ENCODE peak calls at places on chromosome 15, in seven cellular contexts. D is HEK293T, E is posterior cingulate gyrus, S is activated B cell treated with CpG ODN at 0.5 μM for 24 hours, T is T-cell, P is islet precursor cell, L is M059J. K is an unnamed sample.

GRCh38 chr15:100761253-100761935 is 118.2 kb upstream of the ALDH1A3 start:
- DNase-seq in D (no peak), L (no peak), S (no peak), T (no peak), P (no peak), E (no peak), K (peak)

GRCh38 chr15:89936793-89937265 is 24.1 kb upstream of the ARPIN start:
- DNase-seq in P (no peak), T (no peak), S (no peak), E (no peak), D (no peak), L (no peak), K (no peak)

GRCh38 chr15:27623560-27624305 is 475.4 kb downstream of the OCA2 start:
- DNase-seq in P (no peak), T (no peak), E (no peak), L (no peak), D (no peak), S (no peak), K (no peak)

GRCh38 chr15:49721091-49721490 is 100.2 kb downstream of the DTWD1 start:
- DNase-seq in D (no peak), L (no peak), S (no peak), P (no peak), E (no peak), T (no peak), K (no peak)

GRCh38 chr15:65206750-65207149 is 4.5 kb downstream of the CILP start:
- DNase-seq in P (no peak), E (no peak), L (no peak), D (no peak), S (no peak), T (no peak), K (no peak)

GRCh38 chr15:54687628-54688027 is 509.1 kb downstream of the RSL24D1 start:
- DNase-seq in P (no peak), S (no peak), T (no peak), L (no peak), E (no peak), D (no peak), K (no peak)

GRCh38 chr15:32641517-32642059 is at the start of gene SCG5:
- DNase-seq in E (peak), T (no peak), P (peak), S (no peak), D (no peak), L (peak), K (no peak)

GRCh38 chr15:85667491-85668424 is 127.0 kb downstream of the KLHL25 start:
- DNase-seq in E (no peak), T (peak), L (peak), P (peak), S (no peak), D (no peak), K (no peak)

GRCh38 chr15:51866751-51867150 is 37.3 kb downstream of the TMOD3 start:
- DNase-seq in L (peak), E (no peak), P (no peak), D (no peak), S (no peak), T (no peak), K (no peak)

GRCh38 chr15:65085990-65086679 is 9.6 kb downstream of the KBTBD13 start:
- DNase-seq in E (no peak), D (peak), P (peak), L (peak), S (no peak), T (no peak), K (no peak)

GRCh38 chr15:31302029-31302657 is 24.5 kb upstream of the KLF13 start:
- DNase-seq in D (no peak), P (no peak), T (no peak), L (no peak), E (no peak), S (no peak), K (peak)

GRCh38 chr15:94586099-94586498 is 354.7 kb downstream of the MCTP2 start:
- DNase-seq in P (no peak), S (no peak), T (no peak), L (no peak), D (no peak), E (no peak), K (no peak)

GRCh38 chr15:101521084-101521483 is 31.6 kb upstream of the PCSK6 start:
- DNase-seq in L (no peak), D (no peak), P (peak), T (no peak), S (no peak), E (no peak), K (no peak)

GRCh38 chr15:66505818-66506217 is 692 bp downstream of the ZWILCH start:
- DNase-seq in P (peak), S (no peak), D (no peak), E (no peak), T (no peak), L (no peak), K (no peak)

GRCh38 chr15:66046751-66047150 is 177.5 kb downstream of the RAB11A start:
- DNase-seq in E (no peak), S (no peak), L (no peak), D (no peak), T (no peak), P (no peak), K (no peak)

GRCh38 chr15:81282911-81283310 is 41.0 kb downstream of the STARD5 start:
- DNase-seq in D (no peak), L (no peak), T (no peak), E (no peak), P (peak), S (no peak), K (no peak)

GRCh38 chr15:83871808-83872559 is 218.1 kb downstream of the ADAMTSL3 start:
- DNase-seq in D (no peak), E (no peak), L (peak), T (no peak), P (no peak), S (no peak), K (no peak)

GRCh38 chr15:72319360-72319984 is 485 bp downstream of the CELF6 start:
- DNase-seq in T (peak), E (peak), D (peak), S (peak), L (peak), P (peak), K (no peak)

GRCh38 chr15:71114887-71115566 is at the start of gene THSD4:
- DNase-seq in S (peak), L (peak), E (peak), P (peak), D (peak), T (peak), K (no peak)

GRCh38 chr15:63551400-63551799 is 45.8 kb upstream of the FBXL22 start:
- DNase-seq in T (no peak), P (no peak), S (no peak), L (peak), E (no peak), D (no peak), K (no peak)

GRCh38 chr15:45918839-45919238 is 284.0 kb downstream of the SQOR start:
- DNase-seq in E (no peak), D (no peak), S (no peak), L (no peak), T (no peak), P (no peak), K (no peak)

GRCh38 chr15:93730724-93731123 is 500.6 kb upstream of the MCTP2 start:
- DNase-seq in E (no peak), S (no peak), D (no peak), L (no peak), T (no peak), P (no peak), K (no peak)

GRCh38 chr15:39919740-39920509 is at the start of gene GPR176:
- DNase-seq in T (peak), E (peak), S (peak), P (peak), L (peak), D (peak), K (no peak)